ENCODE peak calls at places on chromosomes 13 and 19, in ten cellular contexts. D is stimulated activated naive CD8-positive, alpha-beta T cell treated with anti-CD3 and anti-CD28 coated beads, Interleukin-15, Interleukin-2, amounts not matched to agents 100 U/mL and 50 U/mL, for 24 hours; L is heart right ventricle; R is T1000; T is left lung; Y is islet precursor cell; N is activated CD8-positive, alpha-beta memory T cell treated with anti-CD3 and anti-CD28 coated beads for 24 hours; W is NCI-H1092; O is psoas muscle; B is stimulated activated CD4-positive, alpha-beta T cell treated with anti-CD3 and anti-CD28 coated beads, Interleukin-2, amount 100 ng/mL, for 24 hours. V is an unnamed sample.
A peak's percentile ranks its signal among the peaks of the same experiment; 100 is the strongest.

GRCh38 chr13:68550330-68550729 is 1320.2 kb upstream of the PCDH9 start:
- DNase-seq in O (no peak), R (no peak), N (no peak), D (no peak), Y (no peak), L (no peak), T (no peak), W (no peak), B (no peak), V (no peak)

GRCh38 chr19:30682576-30683536 is 310.7 kb downstream of the ZNF536 start:
- DNase-seq in B (peak; percentile 60), N (peak; percentile 80), D (peak; percentile 69), R (peak; percentile 71), L (peak; percentile 74), O (peak; percentile 71), W (no peak), Y (peak; percentile 71), T (peak; percentile 81), V (peak; percentile 23)

GRCh38 chr19:4046946-4047683 is 19.6 kb downstream of the ZBTB7A start:
- DNase-seq in O (no peak), N (no peak), R (no peak), T (no peak), B (no peak), L (no peak), D (no peak), Y (no peak), W (no peak), V (no peak)

GRCh38 chr13:111947026-111947810 is 119.7 kb upstream of the SOX1 start:
- DNase-seq in R (no peak), T (no peak), N (peak; percentile 13), D (no peak), B (no peak), L (no peak), O (no peak), W (no peak), Y (peak; percentile 26), V (no peak)

GRCh38 chr19:54188224-54188871 is 1.0 kb downstream of the MBOAT7 start:
- DNase-seq in B (peak; percentile 65), T (peak; percentile 63), L (no peak), Y (peak; percentile 67), W (no peak), R (no peak), O (no peak), N (no peak), D (peak; percentile 68), V (no peak)

GRCh38 chr13:114100446-114101320 is 31.7 kb downstream of the RASA3 start:
- DNase-seq in T (peak; percentile 75), B (no peak), L (peak; percentile 28), R (no peak), D (no peak), N (no peak), O (peak; percentile 21), Y (peak; percentile 67), W (no peak), V (no peak)

GRCh38 chr19:7391218-7391670 is 42.5 kb downstream of the ARHGEF18 start:
- DNase-seq in D (no peak), N (no peak), B (no peak), O (no peak), Y (peak; percentile 94), T (no peak), W (no peak), R (no peak), L (no peak), V (no peak)

GRCh38 chr13:44810067-44810840 is 179.0 kb downstream of the NUFIP1 start:
- DNase-seq in Y (no peak), D (no peak), L (no peak), T (no peak), B (no peak), O (no peak), N (no peak), W (peak; percentile 4), R (no peak), V (no peak)

GRCh38 chr13:40787062-40787461 is 2.3 kb upstream of the SLC25A15 start:
- DNase-seq in B (no peak), R (no peak), N (peak; percentile 41), O (no peak), Y (peak; percentile 12), D (no peak), L (no peak), T (no peak), W (no peak), V (no peak)

GRCh38 chr13:93476175-93476574 is 249.6 kb downstream of the GPC6 start:
- DNase-seq in L (no peak), D (no peak), Y (peak; percentile 75), N (no peak), O (no peak), B (no peak), R (peak; percentile 2), W (no peak), T (no peak), V (peak; percentile 46)

GRCh38 chr19:40662925-40663711 is 27.3 kb downstream of the NUMBL start:
- DNase-seq in O (peak; percentile 93), D (peak; percentile 96), L (peak; percentile 94), B (peak; percentile 96), W (peak; percentile 59), T (peak; percentile 98), Y (peak; percentile 93), N (peak; percentile 98), R (peak; percentile 89), V (no peak)

GRCh38 chr19:46727036-46727501 is 10.2 kb upstream of the PRKD2 start:
- DNase-seq in N (no peak), L (no peak), W (no peak), Y (no peak), T (no peak), B (no peak), O (no peak), R (no peak), D (no peak), V (no peak)

GRCh38 chr13:77544365-77544764 is 8.9 kb downstream of the SCEL start:
- DNase-seq in D (no peak), L (peak; percentile 57), T (no peak), B (no peak), Y (no peak), N (no peak), O (peak; percentile 58), R (no peak), W (peak; percentile 6), V (no peak)

GRCh38 chr19:7333198-7334118 is 15.3 kb upstream of the ARHGEF18 start:
- DNase-seq in B (no peak), W (no peak), R (no peak), T (no peak), D (no peak), Y (no peak), O (no peak), L (no peak), N (no peak), V (no peak)

GRCh38 chr19:23554548-23554947 is 132.5 kb downstream of the ZNF675 start:
- DNase-seq in Y (no peak), R (peak; percentile 60), N (no peak), W (no peak), D (no peak), O (no peak), B (no peak), L (no peak), T (no peak), V (no peak)

GRCh38 chr13:83325454-83325853 is 556.8 kb downstream of the SLITRK1 start:
- DNase-seq in W (no peak), R (no peak), N (no peak), B (no peak), O (no peak), L (no peak), Y (no peak), T (no peak), D (no peak), V (peak; percentile 47)

GRCh38 chr19:14383898-14384669 is 2.8 kb downstream of the ADGRE5 start:
- DNase-seq in W (no peak), N (peak; percentile 84), L (no peak), O (no peak), T (no peak), D (peak; percentile 78), R (peak; percentile 36), Y (peak; percentile 70), B (peak; percentile 65), V (no peak)

GRCh38 chr13:86174632-86175031 is 375.4 kb upstream of the SLITRK6 start:
- DNase-seq in R (no peak), L (no peak), N (no peak), B (no peak), D (no peak), T (no peak), W (no peak), Y (no peak), O (no peak), V (no peak)

GRCh38 chr19:571127-571974 is 1.0 kb upstream of the BSG start:
- DNase-seq in T (peak; percentile 74), W (no peak), B (peak; percentile 54), R (no peak), D (peak; percentile 68), N (peak; percentile 79), O (peak; percentile 21), L (no peak), Y (peak; percentile 78), V (no peak)

GRCh38 chr19:34313188-34313587 is 51.8 kb upstream of the GPI start:
- DNase-seq in L (no peak), T (no peak), O (no peak), B (no peak), Y (no peak), W (no peak), D (no peak), N (no peak), R (no peak), V (no peak)

GRCh38 chr13:60397693-60398437 is 845 bp downstream of the TDRD3 start:
- DNase-seq in W (peak; percentile 60), Y (peak; percentile 89), D (peak; percentile 62), R (no peak), B (peak; percentile 46), L (peak; percentile 74), T (peak; percentile 93), O (peak; percentile 68), N (no peak), V (no peak)